ENCODE peak calls at places on chromosome 6, in four cellular contexts. M is T-cell; T is activated naive CD4-positive, alpha-beta T cell; J is memory B cell. Q is an unnamed sample.

GRCh38 chr6:158018851-158019361 is 37.2 kb downstream of the SYNJ2 start:
- DNase-seq in M (no peak), T (no peak), J (no peak), Q (no peak)

GRCh38 chr6:168956141-168956838 is 297.4 kb downstream of the THBS2 start:
- DNase-seq in M (no peak), T (no peak), J (no peak), Q (no peak)

GRCh38 chr6:44699082-44699481 is 311.6 kb downstream of the CDC5L start:
- DNase-seq in M (no peak), T (no peak), J (no peak), Q (no peak)

GRCh38 chr6:107179004-107179403 is 63.7 kb upstream of the BEND3 start:
- DNase-seq in M (no peak), T (no peak), J (no peak), Q (no peak)

GRCh38 chr6:23145801-23146200 is 576.4 kb downstream of the HDGFL1 start:
- DNase-seq in M (no peak), T (no peak), J (no peak), Q (no peak)

GRCh38 chr6:51675020-51675419 is 412.4 kb downstream of the PKHD1 start:
- DNase-seq in M (no peak), T (no peak), J (no peak), Q (no peak)

GRCh38 chr6:26067367-26067766 is 19.9 kb upstream of the HFE start:
- DNase-seq in M (no peak), T (no peak), J (no peak), Q (no peak)

GRCh38 chr6:1917628-1918371 is 308.1 kb downstream of the FOXC1 start:
- DNase-seq in M (no peak), T (no peak), J (no peak), Q (no peak)

GRCh38 chr6:7545509-7546369 is 4.3 kb downstream of the DSP start:
- DNase-seq in M (no peak), T (no peak), J (no peak), Q (no peak)

GRCh38 chr6:16318538-16318937 is 80.2 kb downstream of the GMPR start:
- DNase-seq in M (no peak), T (no peak), J (no peak), Q (no peak)

GRCh38 chr6:90131091-90131490 is 165.6 kb downstream of the BACH2 start:
- DNase-seq in M (no peak), T (no peak), J (no peak), Q (no peak)